ENCODE peak calls at places on chromosome 17, in six cellular contexts. O is BE2C, E is AG09309, S is DND-41, M is smooth muscle cell of the brain vasculature, F is immature natural killer cell. H is an unnamed sample.

GRCh38 chr17:32929288-32929574 is 1.3 kb downstream of the TMEM98 start:
- DNase-seq in O (no peak), E (no peak), S (no peak), M (no peak), F (no peak), H (no peak)

GRCh38 chr17:2721603-2722002 is 10.0 kb upstream of the CLUH start:
- DNase-seq in O (no peak), E (no peak), S (no peak), M (no peak), F (no peak), H (no peak)

GRCh38 chr17:45426561-45426960 is 6.1 kb downstream of the ARHGAP27 start:
- DNase-seq in O (no peak), E (no peak), S (no peak), M (no peak), F (no peak), H (no peak)

GRCh38 chr17:6435968-6436367 is 1.0 kb upstream of the AIPL1 start:
- DNase-seq in O (peak), E (peak), S (peak), M (peak), F (peak), H (no peak)

GRCh38 chr17:67615011-67615561 is 102.7 kb upstream of the NOL11 start:
- DNase-seq in O (no peak), E (no peak), S (no peak), M (no peak), F (no peak), H (no peak)

GRCh38 chr17:32386844-32387243 is 36.9 kb downstream of the ZNF207 start:
- DNase-seq in O (no peak), E (no peak), S (no peak), M (no peak), F (no peak), H (peak)

GRCh38 chr17:74873874-74874614 is 1.2 kb upstream of the FDXR start:
- DNase-seq in O (no peak), E (no peak), S (no peak), M (no peak), F (no peak), H (no peak)

GRCh38 chr17:74860999-74861553 is 1.4 kb upstream of the GRIN2C start:
- DNase-seq in O (no peak), E (no peak), S (no peak), M (no peak), F (no peak), H (no peak)

GRCh38 chr17:2068101-2068518 is 13.2 kb downstream of the HIC1 start:
- DNase-seq in O (no peak), E (peak), S (no peak), M (no peak), F (no peak), H (no peak)

GRCh38 chr17:40551091-40551873 is 14.0 kb downstream of the CCR7 start:
- DNase-seq in O (peak), E (peak), S (peak), M (peak), F (no peak), H (no peak)

GRCh38 chr17:4607773-4608187 is 23.5 kb downstream of the SMTNL2 start:
- DNase-seq in O (no peak), E (no peak), S (no peak), M (peak), F (no peak), H (no peak)

GRCh38 chr17:40922239-40922638 is 15.2 kb downstream of the KRT23 start:
- DNase-seq in O (peak), E (peak), S (no peak), M (no peak), F (no peak), H (peak)

GRCh38 chr17:4599505-4600281 is 15.4 kb downstream of the SMTNL2 start:
- DNase-seq in O (peak), E (no peak), S (no peak), M (peak), F (no peak), H (no peak)

GRCh38 chr17:79948406-79948917 is 87.2 kb downstream of the TBC1D16 start:
- DNase-seq in O (no peak), E (no peak), S (no peak), M (no peak), F (no peak), H (no peak)

GRCh38 chr17:56812971-56813388 is 20.7 kb downstream of the C17orf67 start:
- DNase-seq in O (peak), E (no peak), S (peak), M (no peak), F (no peak), H (no peak)

GRCh38 chr17:73030501-73030911 is 62.0 kb downstream of the SLC39A11 start:
- DNase-seq in O (no peak), E (no peak), S (no peak), M (no peak), F (no peak), H (no peak)

GRCh38 chr17:8941520-8941919 is 24.0 kb downstream of the PIK3R5 start:
- DNase-seq in O (no peak), E (no peak), S (peak), M (no peak), F (peak), H (no peak)

GRCh38 chr17:7677388-7678067 is 9.8 kb downstream of the TP53 start:
- DNase-seq in O (no peak), E (no peak), S (no peak), M (no peak), F (no peak), H (no peak)

GRCh38 chr17:67221062-67221998 is 23.7 kb downstream of the HELZ start:
- DNase-seq in O (peak), E (no peak), S (peak), M (no peak), F (peak), H (no peak)

GRCh38 chr17:70144260-70144846 is 25.0 kb upstream of the KCNJ2 start:
- DNase-seq in O (no peak), E (peak), S (no peak), M (no peak), F (no peak), H (no peak)

GRCh38 chr17:20156196-20157077 is 147.3 kb downstream of the SPECC1 start:
- DNase-seq in O (no peak), E (no peak), S (no peak), M (no peak), F (peak), H (peak)